ENCODE peak calls at places on chromosomes 11 and 22, in four cellular contexts. W is PC-3, K is heart right ventricle, A is IMR-90. T is an unnamed sample. For H3K4me1, the result is how much of the 10 kb centered on the place peaks cover.

GRCh38 chr11:128963744-128964340 is 21.2 kb upstream of the TP53AIP1 start:
- DNase-seq in K (no peak), W (no peak), A (peak), T (no peak)

GRCh38 chr11:64916040-64916847 is 765 bp downstream of the ATG2A start:
- DNase-seq in W (peak), A (peak), K (peak), T (peak)

GRCh38 chr22:39097098-39098020 is at the start of gene APOBEC3H:
- DNase-seq in A (no peak), K (peak), W (peak), T (no peak)

GRCh38 chr11:130827697-130828377 is 88.4 kb downstream of the SNX19 start:
- DNase-seq in W (peak), A (peak), K (peak), T (peak)

GRCh38 chr11:86396403-86396802 is 21.7 kb downstream of the CCDC81 start:
- DNase-seq in K (no peak), W (peak), A (peak), T (no peak)

GRCh38 chr22:42704896-42705295 is 15.8 kb downstream of the A4GALT start:
- DNase-seq in A (no peak), W (no peak), K (no peak), T (no peak)

GRCh38 chr11:14132312-14132711 is 169.8 kb downstream of the SPON1 start:
- DNase-seq in A (peak), K (peak), W (no peak), T (no peak)

GRCh38 chr11:121421149-121421906 is 30.8 kb upstream of the SORL1 start:
- DNase-seq in K (no peak), A (no peak), W (peak), T (no peak)

GRCh38 chr11:116578971-116579687 is 193.7 kb downstream of the BUD13 start:
- DNase-seq in K (peak), A (no peak), W (no peak), T (peak)

GRCh38 chr11:44782478-44782877 is 55.7 kb downstream of the TSPAN18 start:
- DNase-seq in K (no peak), W (no peak), A (no peak), T (no peak)

GRCh38 chr22:41621911-41622179 is 750 bp downstream of the XRCC6 start:
- DNase-seq in K (no peak), A (no peak), W (no peak), T (no peak)

GRCh38 chr22:44583076-44583760 is 85.2 kb upstream of the RTL6 start:
- DNase-seq in W (peak), A (peak), K (no peak), T (no peak)

GRCh38 chr22:21000215-21000986 is 1.5 kb downstream of the THAP7 start:
- DNase-seq in K (no peak), A (no peak), W (peak), T (peak)

GRCh38 chr11:11860103-11860979 is 18.6 kb downstream of the USP47 start:
- DNase-seq in W (peak), K (no peak), A (peak), T (no peak)

GRCh38 chr11:12900496-12900895 is 108.6 kb upstream of the RASSF10 start:
- DNase-seq in W (peak), A (peak), K (no peak), T (no peak)

DNA sequence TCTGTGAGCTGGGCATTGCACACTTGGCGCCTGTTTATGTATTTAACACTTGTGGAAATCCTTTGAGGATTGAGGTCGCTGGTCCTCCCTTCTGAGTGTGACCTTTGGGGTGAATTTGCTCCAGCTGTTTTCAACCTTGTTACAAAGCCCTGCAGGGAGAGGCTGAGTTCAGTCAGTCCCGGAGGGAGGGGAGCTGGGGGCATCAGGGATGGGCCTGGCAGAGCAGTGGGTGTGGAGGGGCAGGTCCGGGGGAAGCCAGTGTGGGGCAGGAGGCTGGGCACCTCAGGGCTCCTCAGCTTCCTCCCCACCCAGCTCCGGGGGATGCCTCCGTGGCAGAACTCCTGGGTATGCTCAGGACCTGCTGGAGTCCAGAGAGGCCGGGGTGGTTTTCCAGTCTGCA is 977.2 kb downstream of the TBC1D22A start:
- DNase-seq in K (no peak), W (no peak), A (no peak), T (no peak)
- H3K4me1 ChIP-seq in K (under half), W (under half), A (under half), T (under half)

DNA sequence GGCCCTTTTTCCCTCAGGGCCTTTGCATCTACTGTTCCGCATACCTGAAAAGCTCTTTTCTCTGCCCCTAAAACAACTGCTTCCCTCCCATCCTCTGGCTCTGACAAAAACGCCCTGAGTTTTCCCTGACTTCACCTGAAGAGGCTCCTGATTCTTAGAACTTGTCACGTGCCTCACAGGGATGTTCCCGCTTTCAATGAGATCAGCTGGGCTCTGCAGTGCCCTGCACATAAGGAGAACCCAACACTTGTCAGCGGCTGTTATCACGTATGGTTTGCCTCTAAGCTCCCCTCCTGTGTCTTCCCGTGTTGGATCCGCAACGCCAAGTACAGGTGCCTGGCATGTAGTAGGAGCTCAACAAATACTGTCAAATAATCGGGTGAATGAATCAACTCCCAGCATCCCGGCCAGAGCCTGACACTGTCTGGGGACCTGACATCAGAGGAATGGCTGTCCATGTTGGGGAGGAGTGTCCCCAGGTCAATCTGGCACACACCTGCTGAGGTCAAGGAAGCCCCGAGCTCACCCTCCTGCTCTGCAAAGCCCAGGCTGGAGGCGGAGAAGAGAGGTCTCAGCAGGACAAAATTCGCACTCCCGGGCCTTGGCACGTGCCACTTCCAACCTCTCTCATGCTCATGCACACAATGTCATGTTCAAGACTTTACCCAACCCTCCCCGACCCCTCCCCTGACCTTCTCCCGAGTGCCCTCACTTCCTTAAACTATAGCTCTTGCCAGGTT is 4.2 kb upstream of the GRK2 start:
- DNase-seq in A (no peak), W (no peak), K (no peak), T (peak)
- H3K4me3 ChIP-seq in A (no peak), W (no peak), K (peak), T (no peak)

GRCh38 chr22:19972251-19972650 is 30.6 kb upstream of the TXNRD2 start:
- DNase-seq in K (no peak), W (no peak), A (no peak), T (no peak)
- H3K27ac ChIP-seq in K (no peak), W (no peak), A (no peak), T (no peak)

DNA sequence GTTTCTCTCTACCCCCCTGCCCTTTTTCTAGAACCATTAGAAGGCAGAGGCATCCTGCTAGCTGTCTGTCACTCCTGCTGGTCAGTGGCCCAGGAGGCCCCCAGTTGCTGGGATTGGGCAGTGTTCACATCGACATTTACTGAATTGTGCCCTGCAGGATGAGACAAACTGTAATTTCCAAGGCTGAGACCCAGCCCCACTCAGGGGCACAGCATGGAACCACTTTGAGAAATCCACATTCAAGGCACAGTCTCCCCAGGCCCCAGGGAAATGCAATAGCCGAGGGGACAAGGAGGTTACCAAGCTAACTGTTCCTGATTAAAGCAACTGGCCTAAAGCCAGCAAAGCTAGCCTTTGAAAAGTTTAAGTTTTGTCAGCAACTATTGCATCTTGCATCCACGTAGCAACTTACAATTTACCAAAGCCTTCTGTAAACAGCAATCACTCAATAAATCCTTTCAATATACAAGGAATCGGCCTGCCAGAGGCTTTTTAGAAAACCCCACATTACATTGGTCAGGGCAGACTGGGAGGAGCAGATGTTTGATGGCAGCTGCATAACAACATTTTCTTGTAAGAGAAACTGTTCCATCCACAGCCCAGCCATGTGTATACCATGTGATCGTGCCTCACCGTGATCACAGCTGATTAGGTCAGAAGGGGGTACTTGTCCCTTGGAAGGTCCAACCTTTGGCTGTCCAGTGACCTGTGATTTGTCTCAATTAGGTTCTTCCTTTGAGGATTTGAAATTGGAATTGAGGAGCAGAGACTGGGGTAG is 103.9 kb downstream of the TENM4 start:
- DNase-seq in A (peak), K (no peak), W (no peak), T (no peak)
- H3K4me1 ChIP-seq in A (under half), K (under half), W (under half), T (under half)

DNA sequence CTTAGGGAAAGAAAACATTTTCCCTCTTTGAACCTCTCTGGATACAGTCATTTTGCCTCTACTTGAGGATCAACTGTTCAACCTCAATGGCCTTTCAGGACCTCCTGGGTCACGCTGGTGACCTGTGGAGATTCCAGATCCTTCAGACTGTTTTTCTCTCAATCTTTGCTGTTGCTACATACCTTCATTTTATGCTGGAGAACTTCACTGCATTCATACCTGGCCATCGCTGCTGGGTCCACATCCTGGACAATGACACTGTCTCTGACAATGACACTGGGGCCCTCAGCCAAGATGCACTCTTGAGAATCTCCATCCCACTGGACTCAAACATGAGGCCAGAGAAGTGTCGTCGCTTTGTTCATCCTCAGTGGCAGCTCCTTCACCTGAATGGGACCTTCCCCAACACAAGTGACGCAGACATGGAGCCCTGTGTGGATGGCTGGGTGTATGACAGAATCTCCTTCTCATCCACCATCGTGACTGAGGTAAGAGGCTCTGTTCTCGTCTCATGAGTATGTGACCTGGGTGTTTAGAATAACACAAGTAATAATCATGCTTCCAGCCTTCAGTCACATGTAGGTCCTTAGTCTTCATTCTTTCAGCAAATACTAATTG is 495 bp downstream of the SLC22A9 start:
- DNase-seq in W (no peak), K (no peak), A (no peak), T (no peak)
- H3K4me3 ChIP-seq in W (no peak), K (no peak), A (no peak), T (no peak)

DNA sequence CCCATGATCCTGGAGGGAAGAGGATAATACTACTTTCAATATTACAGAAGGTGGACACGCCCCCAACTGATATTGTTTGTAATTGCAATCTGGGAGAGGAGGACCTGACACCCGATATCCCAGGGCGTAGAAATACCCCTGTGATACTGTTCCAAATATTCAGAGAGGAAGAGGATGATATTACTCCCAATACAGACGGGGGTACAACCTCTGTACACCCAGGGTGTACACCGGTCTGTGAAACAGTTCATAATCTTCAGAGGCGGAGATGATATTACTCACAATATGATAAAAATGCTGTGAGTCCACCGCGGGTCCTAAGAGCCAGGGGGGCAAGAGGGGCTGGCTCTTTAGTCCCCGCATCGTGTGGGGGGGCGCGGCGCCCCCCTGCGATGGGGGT is 57.2 kb upstream of the ALDH3B2 start:
- DNase-seq in K (no peak), A (no peak), W (peak), T (no peak)
- H3K27ac ChIP-seq in K (no peak), A (no peak), W (no peak), T (no peak)

GRCh38 chr11:120342226-120342625 is 6.0 kb downstream of the ARHGEF12 start:
- DNase-seq in W (no peak), K (no peak), A (no peak), T (no peak)

GRCh38 chr11:120343429-120343828 is 7.2 kb downstream of the ARHGEF12 start:
- DNase-seq in A (no peak), K (peak), W (no peak), T (no peak)

GRCh38 chr11:120342678-120343077 is 6.5 kb downstream of the ARHGEF12 start:
- DNase-seq in K (no peak), A (no peak), W (no peak), T (no peak)

GRCh38 chr11:120344302-120345004 is 8.2 kb downstream of the ARHGEF12 start:
- DNase-seq in K (no peak), A (peak), W (peak), T (no peak)

GRCh38 chr11:120346233-120346632 is 10.0 kb downstream of the ARHGEF12 start:
- DNase-seq in K (no peak), W (no peak), A (no peak), T (no peak)
- H3K4me1 ChIP-seq in K (half or more), W (under half), A (under half), T (under half)

DNA sequence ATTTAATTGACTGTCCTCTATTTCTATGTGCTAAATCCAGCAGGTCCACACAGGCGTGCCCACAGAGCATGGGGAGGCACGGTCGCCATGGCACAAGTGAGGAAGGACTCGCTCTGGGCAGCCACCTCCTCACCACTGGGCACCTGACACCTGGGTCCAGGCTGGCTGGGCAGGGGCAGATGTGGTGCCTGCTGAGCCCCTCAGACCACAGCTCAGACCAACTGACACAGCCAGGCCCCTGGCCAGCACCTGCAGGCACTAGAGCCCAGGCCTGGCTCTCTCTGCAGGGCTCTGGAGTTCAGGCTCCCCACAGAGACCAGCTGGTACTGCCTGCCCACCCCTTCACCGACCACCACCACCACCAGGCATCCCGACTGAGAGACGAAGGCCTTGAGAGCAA is 27.9 kb downstream of the LINC01488 start:
- DNase-seq in K (no peak), W (no peak), A (no peak), T (no peak)
- H3K4me3 ChIP-seq in K (no peak), W (no peak), A (no peak), T (no peak)

GRCh38 chr22:47090591-47091240 is 328.3 kb downstream of the TBC1D22A start:
- DNase-seq in K (no peak), W (no peak), A (peak), T (no peak)

GRCh38 chr22:47088480-47089145 is 326.2 kb downstream of the TBC1D22A start:
- DNase-seq in A (peak), K (no peak), W (no peak), T (no peak)

GRCh38 chr22:47089374-47089773 is 326.9 kb downstream of the TBC1D22A start:
- DNase-seq in A (no peak), W (no peak), K (no peak), T (no peak)

GRCh38 chr22:47091241-47091691 is 328.8 kb downstream of the TBC1D22A start:
- DNase-seq in A (no peak), W (no peak), K (no peak), T (no peak)

GRCh38 chr22:47089796-47090460 is 327.5 kb downstream of the TBC1D22A start:
- DNase-seq in W (no peak), K (no peak), A (no peak), T (no peak)
- H3K27ac ChIP-seq in W (no peak), K (no peak), A (no peak), T (no peak)